ENCODE peak calls at places on chromosomes 5 and 9, in four cellular contexts. E is testis; T is CD8-positive, alpha-beta memory T cell; A is pancreas. O is an unnamed sample.
A peak's percentile ranks its signal among the peaks of the same experiment; 100 is the strongest.

GRCh38 chr9:32783168-32783891 is at the start of gene TMEM215:
- DNase-seq in T (no peak), A (peak; percentile 11), E (peak; percentile 41), O (peak; percentile 86)

GRCh38 chr5:156147948-156148285 is 179.0 kb upstream of the SGCD start:
- DNase-seq in A (no peak), T (no peak), E (no peak), O (no peak)

GRCh38 chr9:89541798-89542197 is 43.9 kb upstream of the SEMA4D start:
- DNase-seq in A (no peak), E (no peak), T (no peak), O (no peak)

GRCh38 chr9:116297346-116297745 is 143.8 kb downstream of the PAPPA start:
- DNase-seq in A (no peak), E (no peak), T (no peak), O (no peak)

GRCh38 chr9:115391166-115391825 is 273.3 kb upstream of the TNC start:
- DNase-seq in A (no peak), E (no peak), T (no peak), O (no peak)

GRCh38 chr9:110777201-110777842 is 108.7 kb downstream of the MUSK start:
- DNase-seq in A (no peak), T (no peak), E (no peak), O (no peak)

GRCh38 chr5:57725628-57726504 is 243.3 kb upstream of the ACTBL2 start:
- DNase-seq in E (no peak), T (no peak), A (no peak), O (no peak)

GRCh38 chr5:147093138-147093537 is 141.7 kb upstream of the STK32A start:
- DNase-seq in T (no peak), A (no peak), E (no peak), O (no peak)

GRCh38 chr9:124453586-124454191 is 3.4 kb downstream of the ADGRD2 start:
- DNase-seq in E (no peak), T (no peak), A (no peak), O (peak; percentile 92)
- H3K4me3 ChIP-seq in E (peak overlapping the region; percentile 15), T (no peak overlapping the region), A (peak overlapping the region; percentile 22), O (peak overlapping the region; percentile 47)

GRCh38 chr5:135549413-135549812 is 13.6 kb upstream of the NEUROG1 start:
- DNase-seq in A (no peak), T (no peak), E (no peak), O (no peak)
- H3K27me3 ChIP-seq in A (peaks cover 3% of the 10 kb centered on the region), T (peaks cover 6% of the 10 kb centered on the region), E (no peaks in the 10 kb centered on the region), O (peaks cover 72% of the 10 kb centered on the region)

GRCh38 chr5:159128070-159128507 is 28.4 kb upstream of the EBF1 start:
- DNase-seq in T (no peak), A (no peak), E (no peak), O (no peak)

GRCh38 chr5:159135896-159136531 is 36.3 kb upstream of the EBF1 start:
- DNase-seq in E (no peak), T (no peak), A (no peak), O (no peak)

GRCh38 chr5:159132429-159133040 is 32.8 kb upstream of the EBF1 start:
- DNase-seq in A (no peak), E (no peak), T (no peak), O (no peak)

DNA sequence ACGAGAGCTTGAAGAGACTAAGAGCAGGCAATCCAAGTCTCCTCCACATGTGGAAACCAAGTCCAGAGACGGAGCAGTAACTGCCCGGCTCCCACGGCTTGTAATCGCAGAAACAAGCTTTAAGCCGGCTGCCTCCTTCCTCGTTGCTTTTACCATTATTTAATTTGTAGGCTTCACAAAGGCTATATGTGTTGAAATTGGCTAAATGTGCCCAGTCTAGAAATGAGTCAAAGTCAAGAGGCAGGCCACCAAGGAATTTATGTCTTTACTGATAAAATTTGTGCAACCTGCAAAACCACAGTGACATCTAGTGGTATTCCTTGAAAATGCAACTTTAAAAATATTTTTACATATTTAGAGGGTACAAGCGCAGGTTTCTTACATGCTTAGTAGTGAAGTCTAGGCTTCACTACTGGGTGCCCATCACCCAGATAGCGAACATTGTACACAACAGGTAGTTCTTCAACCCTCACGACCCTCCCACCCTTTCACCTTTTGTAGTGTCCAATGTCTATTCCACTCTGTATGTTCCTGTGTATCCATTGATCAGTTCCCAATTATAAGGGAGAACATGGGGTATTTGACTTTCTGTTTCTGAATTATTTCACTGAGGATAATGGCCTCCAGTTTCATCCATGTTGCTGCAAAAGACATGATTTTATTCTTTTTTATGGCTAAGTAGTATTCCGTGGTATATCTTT is 33.5 kb upstream of the EBF1 start:
- DNase-seq in E (peak; percentile 37), A (no peak), T (no peak), O (no peak)
- H3K4me3 ChIP-seq in E (no peak overlapping the region), A (no peak overlapping the region), T (no peak overlapping the region), O (no peak overlapping the region)

GRCh38 chr5:88657166-88657565 is 225.8 kb downstream of the MEF2C start:
- DNase-seq in T (no peak), E (no peak), A (no peak), O (no peak)

GRCh38 chr5:88656196-88656935 is 226.6 kb downstream of the MEF2C start:
- DNase-seq in A (no peak), E (no peak), T (no peak), O (no peak)

GRCh38 chr5:88660326-88660946 is 222.5 kb downstream of the MEF2C start:
- DNase-seq in E (no peak), A (no peak), T (no peak), O (peak; percentile 75)

GRCh38 chr5:88659529-88660325 is 223.3 kb downstream of the MEF2C start:
- DNase-seq in T (no peak), A (no peak), E (peak; percentile 36), O (peak; percentile 56)

DNA sequence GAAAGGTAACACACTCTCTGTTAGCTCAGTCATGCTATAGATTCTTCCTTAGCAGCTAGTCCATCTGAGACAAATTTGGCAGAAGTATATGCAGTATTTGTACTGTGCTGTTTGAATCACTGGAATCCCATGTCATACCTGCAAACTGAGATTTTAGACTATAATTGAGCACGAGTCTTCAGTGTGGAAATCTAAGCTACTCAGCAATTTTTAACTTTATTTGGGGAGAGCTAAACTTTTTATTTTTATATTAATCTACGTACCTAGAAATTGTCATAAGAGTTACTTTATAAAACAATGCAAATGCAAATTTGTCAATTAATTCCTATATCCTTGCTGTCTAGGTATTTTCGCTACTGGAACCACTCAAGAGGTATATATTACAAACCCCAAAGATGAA is 225.0 kb downstream of the MEF2C start:
- DNase-seq in A (no peak), T (no peak), E (no peak), O (no peak)
- H3K27me3 ChIP-seq in A (peaks cover 34% of the 10 kb centered on the region), T (peaks cover 24% of the 10 kb centered on the region), E (no peaks in the 10 kb centered on the region), O (peaks cover 52% of the 10 kb centered on the region)

DNA sequence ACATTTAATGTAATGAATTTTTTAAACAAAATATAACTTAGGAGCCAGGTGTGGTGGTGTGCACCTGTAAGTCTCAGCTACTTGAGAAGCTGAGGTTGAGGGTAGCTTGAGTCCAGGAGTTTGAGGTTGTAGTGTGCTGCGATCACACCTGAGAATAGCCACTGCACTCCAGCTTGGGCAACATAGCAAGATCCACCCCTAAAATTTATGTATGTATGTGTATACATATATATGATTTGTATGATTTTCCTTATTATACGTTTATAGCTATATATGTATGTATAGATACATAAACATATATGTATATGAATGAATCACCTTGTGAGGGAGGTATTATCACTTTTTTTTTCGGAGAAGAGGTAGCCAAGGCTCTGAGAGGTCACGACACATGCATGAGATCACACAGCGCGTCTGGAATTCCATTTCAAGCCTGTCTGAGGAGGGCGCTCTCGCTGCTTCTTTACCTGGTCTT is 598 bp upstream of the CCNI2 start:
- DNase-seq in E (peak; percentile 59), T (no peak), A (no peak), O (no peak)
- H3K4me3 ChIP-seq in E (peak overlapping the region; percentile 39), T (peak overlapping the region; percentile 57), A (peak overlapping the region; percentile 64), O (peak overlapping the region; percentile 48)

GRCh38 chr9:95627802-95628201 is 111.0 kb upstream of the PTCH1 start:
- DNase-seq in T (no peak), E (no peak), A (no peak), O (no peak)
- H3K27me3 ChIP-seq in T (no peaks in the 10 kb centered on the region), E (no peaks in the 10 kb centered on the region), A (no peaks in the 10 kb centered on the region), O (no peaks in the 10 kb centered on the region)

DNA sequence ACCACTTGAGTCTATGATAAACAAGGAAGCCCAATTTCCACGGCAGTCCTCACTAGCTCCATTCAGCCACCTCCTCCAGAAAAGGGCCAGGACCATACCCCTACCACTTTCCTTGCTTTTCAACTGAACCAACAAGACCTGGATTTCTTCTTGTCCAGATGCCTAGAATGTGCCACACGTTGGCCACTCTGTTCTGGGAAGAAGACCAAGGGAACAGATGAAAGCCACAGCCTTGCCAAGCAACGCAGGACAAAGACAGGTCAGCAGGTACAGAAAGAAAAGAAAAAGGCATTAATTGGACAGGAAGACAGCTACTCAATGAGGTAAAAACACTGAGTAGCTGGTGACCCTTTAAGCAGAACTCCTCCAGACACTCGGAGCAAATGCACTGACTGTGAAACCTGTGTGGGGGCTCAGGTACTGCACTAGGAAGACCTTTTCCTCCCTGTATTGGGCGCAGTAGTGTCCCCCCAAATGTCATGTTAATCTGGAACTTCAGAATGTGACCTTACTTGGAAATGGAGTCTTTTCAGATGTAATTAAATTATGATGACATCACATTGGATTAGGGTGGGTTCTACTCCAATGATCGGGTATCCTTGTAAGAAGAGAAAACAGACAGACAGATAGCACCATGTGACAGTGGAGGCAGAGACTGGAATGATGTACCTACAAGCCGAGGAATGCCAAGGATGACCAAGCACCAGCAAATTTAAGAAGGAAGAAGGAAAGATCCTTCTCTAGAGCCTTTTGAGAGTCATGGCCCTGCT is 2.0 kb downstream of the CCNJL start:
- DNase-seq in T (no peak), A (no peak), E (no peak), O (no peak)
- H3K4me3 ChIP-seq in T (no peak overlapping the region), A (no peak overlapping the region), E (no peak overlapping the region), O (no peak overlapping the region)

GRCh38 chr5:87263498-87263897 is 4.2 kb upstream of the RASA1 start:
- DNase-seq in E (no peak), T (no peak), A (no peak), O (peak; percentile 25)
- H3K27me3 ChIP-seq in E (no peaks in the 10 kb centered on the region), T (no peaks in the 10 kb centered on the region), A (no peaks in the 10 kb centered on the region), O (peaks cover 16% of the 10 kb centered on the region)

O was measured in H7.